ENCODE peak calls at places on chromosomes 11 and 22, in four cellular contexts. U, Y, H and G are unnamed samples.

GRCh38 chr11:44007746-44008501 is 39.9 kb upstream of the ACCSL start:
- DNase-seq in Y (no peak), U (no peak), H (no peak), G (no peak)

GRCh38 chr22:38230108-38230825 is 28.5 kb downstream of the MAFF start:
- DNase-seq in U (no peak), Y (peak; percentile 17), H (peak; percentile 20), G (no peak)

GRCh38 chr11:99519095-99519494 is 498.3 kb downstream of the CNTN5 start:
- DNase-seq in Y (no peak), H (no peak), U (no peak), G (no peak)

GRCh38 chr11:12318791-12319733 is 58.3 kb upstream of the PARVA start:
- DNase-seq in Y (no peak), H (no peak), U (no peak), G (no peak)

GRCh38 chr11:107017433-107018227 is 646 bp downstream of the GUCY1A2 start:
- DNase-seq in H (peak; percentile 2), U (no peak), Y (peak; percentile 37), G (no peak)

GRCh38 chr11:113176971-113177370 is 137.4 kb upstream of the TTC12 start:
- DNase-seq in H (no peak), U (no peak), Y (no peak), G (no peak)

GRCh38 chr22:24244144-24244787 is 616 bp downstream of the GGT5 start:
- DNase-seq in U (no peak), H (no peak), Y (peak; percentile 1), G (no peak)

GRCh38 chr11:71211631-71212030 is 40.7 kb downstream of the SHANK2 start:
- DNase-seq in U (no peak), H (no peak), Y (no peak), G (no peak)

GRCh38 chr11:111253630-111254029 is 8.1 kb downstream of the POU2AF2 start:
- DNase-seq in U (no peak), H (no peak), Y (no peak), G (no peak)

GRCh38 chr22:26367402-26368245 is 61.4 kb upstream of the ASPHD2 start:
- DNase-seq in Y (peak; percentile 50), U (no peak), H (peak; percentile 54), G (peak; percentile 59)

GRCh38 chr11:123188508-123189165 is 6.4 kb downstream of the CLMP start:
- DNase-seq in Y (no peak), U (no peak), H (no peak), G (no peak)

GRCh38 chr11:119479685-119480275 is 56.8 kb upstream of the THY1 start:
- DNase-seq in H (peak; percentile 74), Y (peak; percentile 71), U (no peak), G (no peak)

DNA sequence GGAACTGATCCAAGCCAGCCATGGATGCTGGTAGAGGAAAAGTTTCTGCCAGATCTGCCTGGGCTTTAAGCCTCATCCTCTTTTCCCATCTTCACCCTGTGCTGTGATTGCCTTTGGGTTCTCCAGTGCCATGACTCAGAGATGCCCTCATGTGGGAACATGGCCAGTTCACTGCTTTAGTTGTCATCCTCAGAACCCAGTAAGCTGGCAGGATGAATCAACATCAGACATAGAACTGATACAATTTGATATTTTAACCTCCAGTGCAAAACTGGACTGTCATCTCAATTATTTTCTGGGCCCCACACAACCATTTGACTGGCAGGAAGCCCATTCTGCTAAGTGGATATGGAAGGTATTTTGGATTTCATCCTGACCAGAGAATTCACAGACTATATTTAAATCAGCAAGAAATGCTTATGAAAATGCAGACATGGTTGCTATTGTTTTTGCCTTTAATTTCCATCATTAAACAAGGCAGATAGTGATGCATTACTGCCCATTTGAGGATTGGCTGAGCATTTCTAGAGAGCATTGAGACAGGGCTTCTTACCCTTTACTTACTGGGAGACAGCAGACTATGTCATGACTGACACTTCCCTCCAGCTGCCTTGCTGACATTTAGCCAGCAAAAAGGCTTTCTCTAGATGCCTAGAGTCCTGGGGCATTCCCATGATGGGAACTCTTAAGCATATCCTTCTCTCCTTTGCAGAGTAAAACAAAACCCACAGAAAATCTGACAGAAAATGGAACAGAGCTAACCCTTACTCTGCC is 327.1 kb upstream of the MTNR1B start:
- DNase-seq in Y (no peak), H (no peak), U (no peak), G (no peak)
- TF ChIP-seq REST in Y (no peak), H (no peak), U (no peak), G (no peak)

GRCh38 chr11:17750013-17750816 is 15.6 kb downstream of the KCNC1 start:
- DNase-seq in Y (no peak), H (no peak), U (no peak), G (no peak)
- TF ChIP-seq POLR2A in Y (no peak), H (no peak), U (no peak), G (no peak)

DNA sequence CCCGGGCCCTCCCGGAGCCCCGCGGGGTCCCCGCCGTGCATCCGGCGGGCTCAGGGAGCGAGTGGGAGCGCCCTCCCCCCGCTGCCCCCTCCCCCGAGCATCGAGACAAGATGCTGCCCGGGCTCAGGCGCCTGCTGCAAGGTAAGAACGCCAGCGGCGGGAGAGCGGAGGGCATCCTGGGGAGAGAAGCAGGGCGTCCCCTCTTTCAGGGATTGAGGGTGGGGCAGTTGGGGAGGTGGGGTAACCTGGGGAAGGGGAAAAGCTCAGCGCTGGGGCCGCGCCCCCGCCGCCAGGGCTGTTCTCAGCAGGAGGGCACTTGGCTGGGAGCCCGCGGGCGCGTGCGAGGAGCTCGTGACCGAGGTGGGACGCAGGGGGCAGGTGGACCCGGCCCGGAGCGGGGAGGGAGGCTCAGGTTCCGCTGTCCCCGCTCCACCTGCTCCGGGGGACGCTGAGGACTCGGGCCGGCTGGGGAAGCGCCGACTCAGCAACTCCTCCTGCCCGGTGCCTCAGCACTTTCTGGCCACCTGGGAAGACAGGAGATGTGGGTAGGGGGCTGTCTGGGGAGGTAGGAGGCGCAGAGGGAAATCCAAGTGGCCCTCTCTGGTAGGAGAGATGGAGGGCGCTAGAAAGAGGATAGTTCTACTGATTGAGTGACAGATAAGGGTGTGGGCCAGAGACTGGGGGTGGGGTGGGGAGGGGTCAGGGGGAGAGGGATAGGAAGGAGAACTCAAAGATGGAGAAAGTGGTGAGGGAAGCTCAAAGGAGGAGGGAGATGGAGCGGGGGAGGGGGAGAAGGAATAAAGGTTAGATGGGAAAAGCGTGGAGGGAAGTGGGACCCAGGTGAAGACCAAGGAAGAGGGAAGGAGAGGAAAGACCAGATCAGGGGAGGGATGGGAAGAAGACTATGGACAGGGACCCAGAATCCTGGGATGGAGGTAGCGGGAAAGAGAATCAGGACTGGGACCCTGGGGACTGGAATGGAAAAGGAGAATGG is 725 bp downstream of the RTN4RL2 start:
- DNase-seq in H (no peak), U (no peak), Y (no peak), G (no peak)
- TF ChIP-seq EZH2 in H (no peak), U (no peak), Y (no peak), G (no peak)

GRCh38 chr11:73055002-73055401 is 87.1 kb downstream of the FCHSD2 start:
- DNase-seq in H (no peak), U (no peak), Y (no peak), G (no peak)

GRCh38 chr11:73058989-73059674 is 83.0 kb downstream of the FCHSD2 start:
- DNase-seq in Y (no peak), U (no peak), H (peak; percentile 74), G (no peak)

GRCh38 chr11:73053964-73054363 is 88.2 kb downstream of the FCHSD2 start:
- DNase-seq in Y (no peak), H (no peak), U (no peak), G (no peak)

GRCh38 chr11:73059915-73060314 is 82.2 kb downstream of the FCHSD2 start:
- DNase-seq in Y (no peak), U (no peak), H (no peak), G (no peak)

GRCh38 chr11:73055655-73056354 is 86.3 kb downstream of the FCHSD2 start:
- DNase-seq in U (no peak), Y (no peak), H (no peak), G (no peak)
- TF ChIP-seq REST in U (no peak), Y (no peak), H (no peak), G (no peak)

DNA sequence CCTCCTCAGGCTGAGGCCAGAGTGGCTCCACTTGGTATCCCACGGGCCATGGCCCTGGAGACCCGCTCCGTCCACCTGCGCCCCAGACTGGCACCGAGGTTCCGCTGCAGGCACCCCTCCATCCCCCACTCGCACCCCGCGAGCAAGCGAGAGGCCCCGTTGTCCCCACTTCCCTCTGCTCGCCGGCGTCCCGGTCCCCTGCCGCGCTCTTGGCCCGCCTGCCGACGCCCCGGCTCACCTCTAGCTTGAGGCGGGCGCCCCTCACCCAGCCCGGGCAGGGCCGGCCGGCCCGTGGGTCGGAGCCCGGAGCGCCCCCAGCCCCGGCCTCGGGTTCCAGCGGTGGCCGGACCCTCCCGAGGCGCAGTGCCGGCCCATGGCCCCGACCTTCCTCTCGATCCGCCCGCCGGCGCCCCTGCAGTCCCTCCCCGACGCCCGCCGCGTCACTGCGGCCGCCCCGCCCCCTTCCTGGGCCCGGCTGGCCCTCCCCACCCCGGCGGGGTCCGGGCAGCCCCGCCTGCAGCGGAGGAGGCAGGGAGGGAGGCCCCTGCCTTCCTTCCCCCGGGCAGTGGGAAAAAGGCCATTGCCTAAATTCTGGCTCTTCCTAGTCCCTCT is at the start of gene PITPNM1:
- DNase-seq in Y (peak; percentile 87), H (peak; percentile 29), U (no peak), G (no peak)
- TF ChIP-seq POLR2A in Y (no peak), H (no peak), U (peak; percentile 68), G (no peak)